ENCODE peak calls at places on chromosomes 4 and X, in seven cellular contexts. N is AG04450; V is esophagus squamous epithelium; J is CD4-positive, CD25-positive, alpha-beta regulatory T cell; A is cardiac muscle cell; B is BJ; M is OCI-LY7. G is an unnamed sample.

GRCh38 chrX:105701310-105702052 is 120.9 kb upstream of the NRK start:
- DNase-seq in N (no peak), V (no peak), J (no peak), A (no peak), B (no peak), M (no peak), G (no peak)

GRCh38 chr4:124318292-124318691 is 394.2 kb downstream of the ANKRD50 start:
- DNase-seq in N (no peak), V (no peak), J (no peak), A (no peak), B (no peak), M (no peak), G (no peak)

GRCh38 chr4:41290486-41290885 is 33.8 kb downstream of the UCHL1 start:
- DNase-seq in N (no peak), V (no peak), J (no peak), A (no peak), B (no peak), M (no peak), G (no peak)

GRCh38 chrX:49037883-49038475 is 5.2 kb downstream of the TFE3 start:
- DNase-seq in N (peak), V (no peak), J (no peak), A (no peak), B (no peak), M (no peak), G (no peak)

GRCh38 chr4:78863254-78863869 is 75.9 kb downstream of the PAQR3 start:
- DNase-seq in N (no peak), V (no peak), J (no peak), A (no peak), B (no peak), M (no peak), G (no peak)

GRCh38 chrX:84415155-84415554 is 87.1 kb downstream of the HDX start:
- DNase-seq in N (no peak), V (no peak), J (no peak), A (no peak), B (no peak), M (no peak), G (peak)

GRCh38 chr4:41192136-41192535 is 22.2 kb downstream of the APBB2 start:
- DNase-seq in N (no peak), V (no peak), J (no peak), A (no peak), B (no peak), M (no peak), G (no peak)

GRCh38 chr4:139188648-139189416 is 11.8 kb upstream of the ELF2 start:
- DNase-seq in N (no peak), V (no peak), J (no peak), A (no peak), B (no peak), M (no peak), G (no peak)

GRCh38 chr4:163164591-163164990 is 2.1 kb downstream of the NAF1 start:
- DNase-seq in N (no peak), V (no peak), J (no peak), A (no peak), B (no peak), M (no peak), G (no peak)

GRCh38 chr4:87805971-87806370 is 6.6 kb downstream of the IBSP start:
- DNase-seq in N (no peak), V (no peak), J (no peak), A (no peak), B (no peak), M (no peak), G (no peak)

GRCh38 chr4:185534534-185534849 is 815 bp downstream of the PDLIM3 start:
- DNase-seq in N (no peak), V (no peak), J (no peak), A (no peak), B (no peak), M (no peak), G (no peak)

GRCh38 chr4:15811703-15812325 is 33.7 kb downstream of the CD38 start:
- DNase-seq in N (no peak), V (no peak), J (no peak), A (no peak), B (no peak), M (no peak), G (no peak)

GRCh38 chr4:89639395-89639794 is 197.6 kb downstream of the SNCA start:
- DNase-seq in N (no peak), V (no peak), J (no peak), A (no peak), B (no peak), M (no peak), G (no peak)

GRCh38 chr4:6109842-6110560 is 90.3 kb downstream of the JAKMIP1 start:
- DNase-seq in N (no peak), V (no peak), J (no peak), A (no peak), B (no peak), M (peak), G (no peak)

GRCh38 chrX:131671714-131672113 is 127.8 kb downstream of the OR13H1 start:
- DNase-seq in N (no peak), V (no peak), J (no peak), A (no peak), B (no peak), M (no peak), G (no peak)

GRCh38 chrX:56764153-56764974 is 35.3 kb downstream of the NBDY start:
- DNase-seq in N (peak), V (no peak), J (peak), A (peak), B (no peak), M (peak), G (no peak)

GRCh38 chrX:101206471-101206870 is 13.1 kb upstream of the DRP2 start:
- DNase-seq in N (no peak), V (no peak), J (peak), A (peak), B (no peak), M (peak), G (no peak)

GRCh38 chr4:141933978-141934377 is 297.6 kb downstream of the IL15 start:
- DNase-seq in N (no peak), V (no peak), J (no peak), A (no peak), B (no peak), M (no peak), G (no peak)

GRCh38 chr4:5660185-5660584 is 48.2 kb downstream of the EVC2 start:
- DNase-seq in N (no peak), V (no peak), J (no peak), A (no peak), B (no peak), M (no peak), G (no peak)

GRCh38 chr4:133263082-133263481 is 114.0 kb downstream of the PCDH10 start:
- DNase-seq in N (no peak), V (no peak), J (no peak), A (no peak), B (no peak), M (no peak), G (no peak)

GRCh38 chr4:148367756-148368155 is 74.5 kb downstream of the NR3C2 start:
- DNase-seq in N (no peak), V (no peak), J (no peak), A (no peak), B (no peak), M (no peak), G (no peak)

GRCh38 chr4:142660728-142661127 is 185.4 kb downstream of the INPP4B start:
- DNase-seq in N (no peak), V (no peak), J (no peak), A (no peak), B (no peak), M (no peak), G (no peak)

GRCh38 chr4:174600391-174600790 is 78.1 kb upstream of the HPGD start:
- DNase-seq in N (no peak), V (no peak), J (no peak), A (no peak), B (no peak), M (no peak), G (no peak)

GRCh38 chr4:79540143-79540542 is 132.1 kb upstream of the GK2 start:
- DNase-seq in N (no peak), V (no peak), J (no peak), A (no peak), B (no peak), M (no peak), G (no peak)

GRCh38 chr4:80461412-80461811 is 125.9 kb downstream of the CFAP299 start:
- DNase-seq in N (no peak), V (no peak), J (no peak), A (no peak), B (no peak), M (no peak), G (no peak)

GRCh38 chrX:56766554-56767412 is 37.7 kb downstream of the NBDY start:
- DNase-seq in N (no peak), V (no peak), J (peak), A (no peak), B (no peak), M (no peak), G (no peak)

GRCh38 chr4:29861307-29861706 is 858.9 kb upstream of the PCDH7 start:
- DNase-seq in N (no peak), V (no peak), J (no peak), A (no peak), B (no peak), M (peak), G (no peak)

GRCh38 chr4:141348589-141348988 is 127.9 kb downstream of the ZNF330 start:
- DNase-seq in N (no peak), V (no peak), J (no peak), A (no peak), B (no peak), M (no peak), G (no peak)

GRCh38 chr4:187849556-187850245 is 145.9 kb upstream of the ZFP42 start:
- DNase-seq in N (no peak), V (no peak), J (no peak), A (no peak), B (no peak), M (no peak), G (no peak)

GRCh38 chr4:38784141-38784540 is 1.4 kb upstream of the TLR10 start:
- DNase-seq in N (no peak), V (no peak), J (no peak), A (no peak), B (no peak), M (no peak), G (no peak)

GRCh38 chrX:41720125-41720780 is 3.7 kb upstream of the GPR82 start:
- DNase-seq in N (no peak), V (no peak), J (peak), A (no peak), B (no peak), M (peak), G (no peak)

GRCh38 chr4:25095756-25096552 is 64.3 kb downstream of the SEPSECS start:
- DNase-seq in N (no peak), V (no peak), J (no peak), A (no peak), B (no peak), M (no peak), G (no peak)

GRCh38 chr4:106314960-106315359 is 1.0 kb downstream of the TBCK start:
- DNase-seq in N (no peak), V (no peak), J (no peak), A (no peak), B (no peak), M (no peak), G (no peak)

GRCh38 chrX:13078739-13079444 is 34.5 kb upstream of the FAM9C start:
- DNase-seq in N (no peak), V (no peak), J (no peak), A (no peak), B (peak), M (no peak), G (peak)

GRCh38 chrX:110182362-110182761 is 135.5 kb downstream of the AMMECR1 start:
- DNase-seq in N (no peak), V (no peak), J (no peak), A (no peak), B (no peak), M (no peak), G (no peak)

GRCh38 chrX:143632625-143633387 is 3.1 kb downstream of the SLITRK4 start:
- DNase-seq in N (no peak), V (no peak), J (no peak), A (peak), B (no peak), M (no peak), G (no peak)

GRCh38 chrX:16462912-16463311 is 187.0 kb upstream of the S100G start:
- DNase-seq in N (peak), V (no peak), J (no peak), A (no peak), B (no peak), M (no peak), G (no peak)

DNA sequence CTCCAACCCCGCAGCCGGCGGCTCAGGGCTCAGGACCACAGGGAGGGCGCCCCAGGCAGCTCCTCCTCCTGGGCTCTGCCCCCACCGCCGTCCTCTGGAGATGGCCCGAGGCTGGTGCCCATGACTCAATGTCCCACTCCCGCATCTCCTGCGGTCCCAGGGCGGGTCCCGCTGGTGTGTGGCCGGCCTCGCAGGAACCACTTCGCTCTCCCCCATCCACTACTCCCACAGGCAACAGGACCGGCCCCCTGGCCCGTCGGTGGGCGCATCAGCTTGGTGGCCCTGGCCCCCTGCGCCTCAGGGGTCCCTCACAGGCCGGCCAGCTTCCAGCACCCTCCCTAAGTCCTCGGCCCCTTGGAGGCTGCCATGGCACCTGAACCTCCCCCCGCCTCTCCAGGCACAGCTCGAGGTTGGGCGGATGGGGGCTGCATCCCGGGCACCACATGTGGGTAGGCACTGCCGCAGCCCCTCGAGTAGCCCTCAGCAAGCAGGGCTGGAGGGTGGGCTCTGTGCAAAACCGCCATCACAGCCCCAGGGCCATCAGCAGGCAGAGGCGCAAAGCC is 22.8 kb upstream of the SPON2 start:
- DNase-seq in N (no peak), V (no peak), J (no peak), A (no peak), B (no peak), M (no peak), G (peak)
- H3K4me3 ChIP-seq in N (no peak), V (no peak), J (no peak), A (no peak), B (no peak), M (no peak), G (no peak)

GRCh38 chrX:153765138-153766079 is 1.4 kb downstream of the PLXNB3 start:
- DNase-seq in N (no peak), V (no peak), J (no peak), A (no peak), B (no peak), M (no peak), G (no peak)
- H3K4me3 ChIP-seq in N (peak), V (no peak), J (no peak), A (no peak), B (peak), M (no peak), G (peak)

GRCh38 chrX:69284491-69284890 is 119.2 kb upstream of the PJA1 start:
- DNase-seq in N (no peak), V (no peak), J (no peak), A (no peak), B (no peak), M (no peak), G (no peak)

GRCh38 chrX:69285881-69286545 is 120.8 kb upstream of the PJA1 start:
- DNase-seq in N (no peak), V (no peak), J (peak), A (peak), B (no peak), M (peak), G (peak)

GRCh38 chrX:69286546-69286906 is 121.3 kb upstream of the PJA1 start:
- DNase-seq in N (no peak), V (no peak), J (no peak), A (no peak), B (no peak), M (no peak), G (no peak)

GRCh38 chrX:69287025-69287540 is 121.8 kb upstream of the PJA1 start:
- DNase-seq in N (no peak), V (no peak), J (no peak), A (peak), B (no peak), M (no peak), G (no peak)

DNA sequence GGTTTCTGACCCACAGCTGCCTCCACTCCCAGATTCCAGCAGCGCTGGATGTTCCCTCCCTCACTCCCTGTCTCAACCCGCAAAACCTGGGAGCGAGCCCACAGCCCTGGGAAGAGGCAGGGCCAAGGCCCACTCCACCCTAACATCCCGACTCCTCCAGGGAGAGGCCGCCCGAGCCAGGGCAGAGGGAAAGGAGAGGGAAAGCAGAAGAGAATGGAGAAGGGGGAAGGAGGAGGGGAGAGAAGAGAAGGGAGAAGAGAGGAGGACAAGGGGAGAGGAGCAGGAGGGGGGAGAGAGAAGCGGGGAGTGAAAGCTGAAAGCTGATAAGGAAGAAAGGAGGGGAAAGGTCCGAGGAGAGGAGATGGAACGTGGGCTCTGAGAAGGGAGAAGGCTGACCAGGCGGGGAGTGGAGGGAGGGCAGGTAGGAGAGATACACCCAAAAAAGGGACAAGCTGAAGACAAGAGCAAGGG is 120.2 kb upstream of the PJA1 start:
- DNase-seq in N (no peak), V (no peak), J (no peak), A (no peak), B (no peak), M (no peak), G (peak)
- H3K4me3 ChIP-seq in N (peak), V (peak), J (no peak), A (peak), B (peak), M (peak), G (peak)

GRCh38 chrX:135521405-135522131 is 1.1 kb downstream of the INTS6L start:
- DNase-seq in N (peak), V (peak), J (peak), A (peak), B (peak), M (peak), G (peak)
- H3K4me3 ChIP-seq in N (peak), V (peak), J (peak), A (peak), B (peak), M (peak), G (peak)

GRCh38 chr4:42637104-42637503 is 19.8 kb downstream of the ATP8A1 start:
- DNase-seq in N (no peak), V (no peak), J (no peak), A (no peak), B (no peak), M (no peak), G (no peak)

GRCh38 chr4:42636591-42636990 is 20.3 kb downstream of the ATP8A1 start:
- DNase-seq in N (no peak), V (no peak), J (no peak), A (no peak), B (no peak), M (no peak), G (no peak)

GRCh38 chr4:42637861-42638260 is 19.0 kb downstream of the ATP8A1 start:
- DNase-seq in N (no peak), V (no peak), J (no peak), A (no peak), B (no peak), M (no peak), G (no peak)

GRCh38 chr4:42638993-42639392 is 17.9 kb downstream of the ATP8A1 start:
- DNase-seq in N (no peak), V (no peak), J (no peak), A (no peak), B (no peak), M (peak), G (no peak)

DNA sequence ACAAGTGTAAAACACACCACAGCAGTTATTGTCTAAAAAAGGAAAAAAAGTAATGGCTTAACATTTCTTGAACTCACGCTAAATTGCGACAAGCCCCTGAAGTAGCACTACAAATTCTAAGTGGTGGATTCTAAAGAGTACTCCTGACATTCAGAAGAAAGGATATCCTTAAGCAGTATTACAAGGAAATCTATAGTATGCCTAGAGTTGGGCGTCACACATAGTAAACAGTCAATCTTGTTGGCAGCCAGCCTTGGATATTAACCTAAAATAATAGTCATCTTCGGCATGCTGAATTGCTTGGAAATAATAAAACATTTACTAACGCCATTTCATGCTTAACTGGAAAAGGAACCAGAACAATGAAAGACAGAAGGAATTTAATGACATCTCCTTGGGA is 18.6 kb downstream of the ATP8A1 start:
- DNase-seq in N (no peak), V (no peak), J (no peak), A (no peak), B (no peak), M (no peak), G (no peak)
- H3K4me3 ChIP-seq in N (no peak), V (no peak), J (no peak), A (no peak), B (no peak), M (peak), G (no peak)

GRCh38 chr4:3037957-3038451 is 36.3 kb downstream of the HTT-AS start:
- DNase-seq in N (no peak), V (no peak), J (peak), A (peak), B (no peak), M (no peak), G (no peak)
- H3K4me3 ChIP-seq in N (peak), V (no peak), J (peak), A (no peak), B (no peak), M (no peak), G (no peak)

GRCh38 chr4:574346-575161 is 1.5 kb downstream of the TMEM271 start:
- DNase-seq in N (no peak), V (no peak), J (no peak), A (no peak), B (no peak), M (no peak), G (no peak)
- H3K4me3 ChIP-seq in N (no peak), V (no peak), J (no peak), A (no peak), B (no peak), M (no peak), G (no peak)

GRCh38 chr4:4627906-4628305 is 86.1 kb upstream of the STX18 start:
- DNase-seq in N (no peak), V (no peak), J (no peak), A (no peak), B (no peak), M (no peak), G (no peak)

GRCh38 chr4:4627111-4627510 is 85.3 kb upstream of the STX18 start:
- DNase-seq in N (no peak), V (no peak), J (no peak), A (peak), B (no peak), M (no peak), G (no peak)

GRCh38 chr4:4625488-4625887 is 83.6 kb upstream of the STX18 start:
- DNase-seq in N (peak), V (no peak), J (no peak), A (no peak), B (peak), M (no peak), G (no peak)

GRCh38 chr4:4633431-4633830 is 91.6 kb upstream of the STX18 start:
- DNase-seq in N (no peak), V (no peak), J (no peak), A (no peak), B (no peak), M (no peak), G (no peak)

DNA sequence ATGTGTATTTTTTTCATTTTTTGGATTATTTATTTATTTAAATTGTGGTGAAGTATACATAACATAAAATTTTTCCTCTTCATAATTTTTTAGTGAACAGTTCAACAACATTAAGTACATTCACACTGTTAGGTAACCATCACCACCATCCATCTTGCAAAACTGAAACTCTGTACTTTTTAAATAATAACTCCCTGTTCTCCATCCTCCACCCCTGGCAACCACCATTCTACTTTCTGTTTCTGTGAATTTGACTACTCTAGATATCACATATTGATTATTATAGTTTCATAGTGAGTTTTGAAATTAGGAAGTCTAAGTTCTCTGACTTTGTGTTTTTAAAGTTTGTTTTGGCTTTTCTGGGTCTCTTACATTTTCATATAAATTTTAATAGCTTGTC is 89.3 kb upstream of the STX18 start:
- DNase-seq in N (no peak), V (no peak), J (peak), A (no peak), B (no peak), M (no peak), G (no peak)
- H3K4me3 ChIP-seq in N (no peak), V (no peak), J (no peak), A (no peak), B (no peak), M (no peak), G (no peak)